ENCODE peak calls at places on chromosomes 1 and 21, in nine cellular contexts. One of them, this sample, is unnamed.

GRCh38 chr1:116769561-116769977 is 15.3 kb downstream of the CD2 start:
- DNase-seq in left lung: no peak
- DNase-seq in AG04450: no peak
- DNase-seq in T follicular helper cell: peak
- DNase-seq in AG08395: peak
- DNase-seq in HTR-8/SVneo: no peak
- DNase-seq in stimulated activated naive B cell treated with anti-CD40 and anti-IgM and Interleukin-4, amounts not matched to agents 10 μg/mL and 1 μg/mL and 100 μg/mL, for 72 hours: peak
- DNase-seq in Panc1: no peak
- DNase-seq in M059J: peak
- DNase-seq in this sample: no peak

GRCh38 chr1:202009326-202010031 is 908 bp upstream of the ELF3 start:
- DNase-seq in left lung: no peak
- DNase-seq in AG04450: peak
- DNase-seq in T follicular helper cell: peak
- DNase-seq in AG08395: peak
- DNase-seq in HTR-8/SVneo: peak
- DNase-seq in stimulated activated naive B cell treated with anti-CD40 and anti-IgM and Interleukin-4, amounts not matched to agents 10 μg/mL and 1 μg/mL and 100 μg/mL, for 72 hours: peak
- DNase-seq in Panc1: no peak
- DNase-seq in M059J: peak
- DNase-seq in this sample: peak

GRCh38 chr21:17501107-17502006 is 11.5 kb upstream of the CXADR start:
- DNase-seq in left lung: no peak
- DNase-seq in AG04450: no peak
- DNase-seq in T follicular helper cell: no peak
- DNase-seq in AG08395: no peak
- DNase-seq in HTR-8/SVneo: no peak
- DNase-seq in stimulated activated naive B cell treated with anti-CD40 and anti-IgM and Interleukin-4, amounts not matched to agents 10 μg/mL and 1 μg/mL and 100 μg/mL, for 72 hours: no peak
- DNase-seq in Panc1: no peak
- DNase-seq in M059J: peak
- DNase-seq in this sample: no peak

GRCh38 chr21:33035147-33035546 is 9.4 kb downstream of the OLIG2 start:
- DNase-seq in left lung: no peak
- DNase-seq in AG04450: no peak
- DNase-seq in T follicular helper cell: no peak
- DNase-seq in AG08395: no peak
- DNase-seq in HTR-8/SVneo: no peak
- DNase-seq in stimulated activated naive B cell treated with anti-CD40 and anti-IgM and Interleukin-4, amounts not matched to agents 10 μg/mL and 1 μg/mL and 100 μg/mL, for 72 hours: no peak
- DNase-seq in Panc1: no peak
- DNase-seq in M059J: no peak
- DNase-seq in this sample: no peak

GRCh38 chr1:28466226-28466778 is 39.5 kb upstream of the RCC1 start:
- DNase-seq in left lung: no peak
- DNase-seq in AG04450: no peak
- DNase-seq in T follicular helper cell: no peak
- DNase-seq in AG08395: no peak
- DNase-seq in HTR-8/SVneo: no peak
- DNase-seq in stimulated activated naive B cell treated with anti-CD40 and anti-IgM and Interleukin-4, amounts not matched to agents 10 μg/mL and 1 μg/mL and 100 μg/mL, for 72 hours: no peak
- DNase-seq in Panc1: no peak
- DNase-seq in M059J: no peak
- DNase-seq in this sample: no peak

GRCh38 chr1:8358241-8358896 is 40.5 kb downstream of the SLC45A1 start:
- DNase-seq in left lung: no peak
- DNase-seq in AG04450: no peak
- DNase-seq in T follicular helper cell: no peak
- DNase-seq in AG08395: no peak
- DNase-seq in HTR-8/SVneo: no peak
- DNase-seq in stimulated activated naive B cell treated with anti-CD40 and anti-IgM and Interleukin-4, amounts not matched to agents 10 μg/mL and 1 μg/mL and 100 μg/mL, for 72 hours: no peak
- DNase-seq in Panc1: no peak
- DNase-seq in M059J: no peak
- DNase-seq in this sample: no peak

GRCh38 chr1:191206808-191207207 is 729.1 kb upstream of the BRINP3 start:
- DNase-seq in left lung: no peak
- DNase-seq in AG04450: no peak
- DNase-seq in T follicular helper cell: no peak
- DNase-seq in AG08395: no peak
- DNase-seq in HTR-8/SVneo: no peak
- DNase-seq in stimulated activated naive B cell treated with anti-CD40 and anti-IgM and Interleukin-4, amounts not matched to agents 10 μg/mL and 1 μg/mL and 100 μg/mL, for 72 hours: no peak
- DNase-seq in Panc1: no peak
- DNase-seq in M059J: no peak
- DNase-seq in this sample: no peak

GRCh38 chr1:54569339-54569738 is 21.3 kb downstream of the ACOT11 start:
- DNase-seq in left lung: peak
- DNase-seq in AG04450: no peak
- DNase-seq in T follicular helper cell: no peak
- DNase-seq in AG08395: peak
- DNase-seq in HTR-8/SVneo: no peak
- DNase-seq in stimulated activated naive B cell treated with anti-CD40 and anti-IgM and Interleukin-4, amounts not matched to agents 10 μg/mL and 1 μg/mL and 100 μg/mL, for 72 hours: no peak
- DNase-seq in Panc1: no peak
- DNase-seq in M059J: peak
- DNase-seq in this sample: no peak

GRCh38 chr21:33976980-33977720 is 61.5 kb upstream of the ATP5PO start:
- DNase-seq in left lung: no peak
- DNase-seq in AG04450: no peak
- DNase-seq in T follicular helper cell: no peak
- DNase-seq in AG08395: peak
- DNase-seq in HTR-8/SVneo: no peak
- DNase-seq in stimulated activated naive B cell treated with anti-CD40 and anti-IgM and Interleukin-4, amounts not matched to agents 10 μg/mL and 1 μg/mL and 100 μg/mL, for 72 hours: no peak
- DNase-seq in Panc1: no peak
- DNase-seq in M059J: no peak
- DNase-seq in this sample: no peak

GRCh38 chr1:155871390-155871789 is 12.0 kb downstream of the SYT11 start:
- DNase-seq in left lung: no peak
- DNase-seq in AG04450: no peak
- DNase-seq in T follicular helper cell: no peak
- DNase-seq in AG08395: no peak
- DNase-seq in HTR-8/SVneo: no peak
- DNase-seq in stimulated activated naive B cell treated with anti-CD40 and anti-IgM and Interleukin-4, amounts not matched to agents 10 μg/mL and 1 μg/mL and 100 μg/mL, for 72 hours: no peak
- DNase-seq in Panc1: no peak
- DNase-seq in M059J: peak
- DNase-seq in this sample: no peak

GRCh38 chr1:50332941-50333594 is 90.2 kb downstream of the DMRTA2 start:
- DNase-seq in left lung: peak
- DNase-seq in AG04450: no peak
- DNase-seq in T follicular helper cell: peak
- DNase-seq in AG08395: peak
- DNase-seq in HTR-8/SVneo: peak
- DNase-seq in stimulated activated naive B cell treated with anti-CD40 and anti-IgM and Interleukin-4, amounts not matched to agents 10 μg/mL and 1 μg/mL and 100 μg/mL, for 72 hours: peak
- DNase-seq in Panc1: no peak
- DNase-seq in M059J: peak
- DNase-seq in this sample: peak

GRCh38 chr1:47175227-47175934 is 14.5 kb downstream of the PDZK1IP1 start:
- DNase-seq in left lung: no peak
- DNase-seq in AG04450: peak
- DNase-seq in T follicular helper cell: peak
- DNase-seq in AG08395: peak
- DNase-seq in HTR-8/SVneo: peak
- DNase-seq in stimulated activated naive B cell treated with anti-CD40 and anti-IgM and Interleukin-4, amounts not matched to agents 10 μg/mL and 1 μg/mL and 100 μg/mL, for 72 hours: peak
- DNase-seq in Panc1: peak
- DNase-seq in M059J: peak
- DNase-seq in this sample: no peak

GRCh38 chr21:39885119-39885848 is 18.0 kb downstream of the PCP4 start:
- DNase-seq in left lung: no peak
- DNase-seq in AG04450: no peak
- DNase-seq in T follicular helper cell: no peak
- DNase-seq in AG08395: no peak
- DNase-seq in HTR-8/SVneo: no peak
- DNase-seq in stimulated activated naive B cell treated with anti-CD40 and anti-IgM and Interleukin-4, amounts not matched to agents 10 μg/mL and 1 μg/mL and 100 μg/mL, for 72 hours: no peak
- DNase-seq in Panc1: no peak
- DNase-seq in M059J: peak
- DNase-seq in this sample: peak

GRCh38 chr1:118250232-118250631 is 65.2 kb upstream of the SPAG17 start:
- DNase-seq in left lung: no peak
- DNase-seq in AG04450: no peak
- DNase-seq in T follicular helper cell: no peak
- DNase-seq in AG08395: no peak
- DNase-seq in HTR-8/SVneo: no peak
- DNase-seq in stimulated activated naive B cell treated with anti-CD40 and anti-IgM and Interleukin-4, amounts not matched to agents 10 μg/mL and 1 μg/mL and 100 μg/mL, for 72 hours: no peak
- DNase-seq in Panc1: no peak
- DNase-seq in M059J: no peak
- DNase-seq in this sample: no peak

GRCh38 chr1:179706339-179706941 is 36.7 kb upstream of the FAM163A start:
- DNase-seq in left lung: no peak
- DNase-seq in AG04450: peak
- DNase-seq in T follicular helper cell: peak
- DNase-seq in AG08395: peak
- DNase-seq in HTR-8/SVneo: peak
- DNase-seq in stimulated activated naive B cell treated with anti-CD40 and anti-IgM and Interleukin-4, amounts not matched to agents 10 μg/mL and 1 μg/mL and 100 μg/mL, for 72 hours: no peak
- DNase-seq in Panc1: no peak
- DNase-seq in M059J: peak
- DNase-seq in this sample: peak

GRCh38 chr1:220734571-220735326 is 13.4 kb upstream of the MTARC2 start:
- DNase-seq in left lung: no peak
- DNase-seq in AG04450: peak
- DNase-seq in T follicular helper cell: no peak
- DNase-seq in AG08395: peak
- DNase-seq in HTR-8/SVneo: peak
- DNase-seq in stimulated activated naive B cell treated with anti-CD40 and anti-IgM and Interleukin-4, amounts not matched to agents 10 μg/mL and 1 μg/mL and 100 μg/mL, for 72 hours: no peak
- DNase-seq in Panc1: no peak
- DNase-seq in M059J: peak
- DNase-seq in this sample: no peak

GRCh38 chr21:36806103-36806502 is 107.2 kb downstream of the SIM2 start:
- DNase-seq in left lung: no peak
- DNase-seq in AG04450: no peak
- DNase-seq in T follicular helper cell: no peak
- DNase-seq in AG08395: peak
- DNase-seq in HTR-8/SVneo: no peak
- DNase-seq in stimulated activated naive B cell treated with anti-CD40 and anti-IgM and Interleukin-4, amounts not matched to agents 10 μg/mL and 1 μg/mL and 100 μg/mL, for 72 hours: no peak
- DNase-seq in Panc1: no peak
- DNase-seq in M059J: peak
- DNase-seq in this sample: no peak

GRCh38 chr1:33321178-33321577 is 280 bp upstream of the A3GALT2 start:
- DNase-seq in left lung: no peak
- DNase-seq in AG04450: no peak
- DNase-seq in T follicular helper cell: no peak
- DNase-seq in AG08395: no peak
- DNase-seq in HTR-8/SVneo: no peak
- DNase-seq in stimulated activated naive B cell treated with anti-CD40 and anti-IgM and Interleukin-4, amounts not matched to agents 10 μg/mL and 1 μg/mL and 100 μg/mL, for 72 hours: no peak
- DNase-seq in Panc1: no peak
- DNase-seq in M059J: no peak
- DNase-seq in this sample: no peak

GRCh38 chr1:214401666-214402065 is 120.7 kb downstream of the SMYD2 start:
- DNase-seq in left lung: no peak
- DNase-seq in AG04450: no peak
- DNase-seq in T follicular helper cell: no peak
- DNase-seq in AG08395: no peak
- DNase-seq in HTR-8/SVneo: no peak
- DNase-seq in stimulated activated naive B cell treated with anti-CD40 and anti-IgM and Interleukin-4, amounts not matched to agents 10 μg/mL and 1 μg/mL and 100 μg/mL, for 72 hours: no peak
- DNase-seq in Panc1: no peak
- DNase-seq in M059J: peak
- DNase-seq in this sample: no peak

GRCh38 chr1:196599324-196599723 is 8.9 kb downstream of the KCNT2 start:
- DNase-seq in left lung: no peak
- DNase-seq in AG04450: no peak
- DNase-seq in T follicular helper cell: no peak
- DNase-seq in AG08395: no peak
- DNase-seq in HTR-8/SVneo: no peak
- DNase-seq in stimulated activated naive B cell treated with anti-CD40 and anti-IgM and Interleukin-4, amounts not matched to agents 10 μg/mL and 1 μg/mL and 100 μg/mL, for 72 hours: no peak
- DNase-seq in Panc1: no peak
- DNase-seq in M059J: no peak
- DNase-seq in this sample: no peak